ENCODE peak calls at places on chromosome 17, in seven cellular contexts. D, Y, B, H, L, K and C are unnamed samples.

GRCh38 chr17:77190561-77190960 is 49.8 kb downstream of the SEC14L1 start:
- DNase-seq in L (no peak), B (no peak), H (no peak), D (no peak), Y (no peak), K (no peak), C (no peak)

GRCh38 chr17:83185023-83186002 is 105.9 kb downstream of the METRNL start:
- DNase-seq in K (no peak), L (no peak), H (peak; percentile 59), B (no peak), D (no peak), Y (no peak), C (no peak)

GRCh38 chr17:71615820-71616219 is 505.0 kb upstream of the SOX9 start:
- DNase-seq in Y (no peak), B (no peak), H (no peak), K (no peak), L (no peak), D (no peak), C (no peak)

GRCh38 chr17:40561871-40562611 is 3.2 kb downstream of the CCR7 start:
- DNase-seq in B (no peak), K (no peak), L (no peak), D (no peak), Y (no peak), H (peak; percentile 86), C (peak; percentile 51)

GRCh38 chr17:68204736-68205135 is 43.1 kb upstream of the AMZ2 start:
- DNase-seq in B (no peak), Y (no peak), D (no peak), L (no peak), K (no peak), H (peak; percentile 71), C (peak; percentile 78)

GRCh38 chr17:68704897-68705296 is 103.7 kb upstream of the FAM20A start:
- DNase-seq in Y (no peak), B (peak; percentile 95), K (peak; percentile 41), D (no peak), L (no peak), H (no peak), C (no peak)

GRCh38 chr17:9087921-9088320 is 66.6 kb downstream of the NTN1 start:
- DNase-seq in D (no peak), B (no peak), L (no peak), Y (no peak), H (peak; percentile 53), K (no peak), C (no peak)

GRCh38 chr17:48023408-48024148 is 14.0 kb downstream of the COPZ2 start:
- DNase-seq in L (peak; percentile 65), D (no peak), H (peak; percentile 80), K (peak; percentile 32), Y (no peak), B (no peak), C (peak; percentile 93)

GRCh38 chr17:56786989-56787482 is 46.7 kb downstream of the C17orf67 start:
- DNase-seq in L (peak; percentile 65), D (peak; percentile 69), B (peak; percentile 90), H (peak; percentile 81), K (peak; percentile 98), Y (no peak), C (no peak)

GRCh38 chr17:16969931-16970906 is 1.7 kb downstream of the TNFRSF13B start:
- DNase-seq in Y (no peak), K (no peak), L (no peak), D (no peak), H (no peak), B (no peak), C (no peak)